ENCODE peak calls at places on chromosomes 7 and 10, in seven cellular contexts. One of them, this sample, is unnamed.

GRCh38 chr7:121608785-121609184 is 212.7 kb upstream of the FAM3C start:
- DNase-seq in transverse colon: no peak
- DNase-seq in A549: no peak
- DNase-seq in lower leg skin: no peak
- DNase-seq in testis: no peak
- DNase-seq in spleen: no peak
- DNase-seq in body of pancreas: no peak
- DNase-seq in this sample: no peak

GRCh38 chr7:139153832-139154231 is 44.3 kb upstream of the ZC3HAV1 start:
- DNase-seq in transverse colon: no peak
- DNase-seq in A549: no peak
- DNase-seq in lower leg skin: no peak
- DNase-seq in testis: no peak
- DNase-seq in spleen: no peak
- DNase-seq in body of pancreas: no peak
- DNase-seq in this sample: peak

GRCh38 chr7:113144839-113145238 is 26.5 kb upstream of the SMIM30 start:
- DNase-seq in transverse colon: no peak
- DNase-seq in A549: no peak
- DNase-seq in lower leg skin: no peak
- DNase-seq in testis: no peak
- DNase-seq in spleen: no peak
- DNase-seq in body of pancreas: no peak
- DNase-seq in this sample: peak

GRCh38 chr7:28347964-28348363 is 64.4 kb upstream of the CREB5 start:
- DNase-seq in transverse colon: no peak
- DNase-seq in A549: no peak
- DNase-seq in lower leg skin: no peak
- DNase-seq in testis: no peak
- DNase-seq in spleen: no peak
- DNase-seq in body of pancreas: peak
- DNase-seq in this sample: no peak

GRCh38 chr10:94617389-94617944 is 66.1 kb upstream of the CYP2C18 start:
- DNase-seq in transverse colon: no peak
- DNase-seq in A549: no peak
- DNase-seq in lower leg skin: no peak
- DNase-seq in testis: no peak
- DNase-seq in spleen: no peak
- DNase-seq in body of pancreas: no peak
- DNase-seq in this sample: no peak

GRCh38 chr7:99562832-99563231 is 4.4 kb downstream of the ZNF655 start:
- DNase-seq in transverse colon: peak
- DNase-seq in A549: peak
- DNase-seq in lower leg skin: no peak
- DNase-seq in testis: no peak
- DNase-seq in spleen: no peak
- DNase-seq in body of pancreas: no peak
- DNase-seq in this sample: peak

GRCh38 chr7:156606135-156606534 is 34.4 kb upstream of the RNF32 start:
- DNase-seq in transverse colon: no peak
- DNase-seq in A549: no peak
- DNase-seq in lower leg skin: no peak
- DNase-seq in testis: no peak
- DNase-seq in spleen: no peak
- DNase-seq in body of pancreas: no peak
- DNase-seq in this sample: no peak

GRCh38 chr7:81447351-81447952 is 322.4 kb downstream of the HGF start:
- DNase-seq in transverse colon: peak
- DNase-seq in A549: peak
- DNase-seq in lower leg skin: no peak
- DNase-seq in testis: peak
- DNase-seq in spleen: no peak
- DNase-seq in body of pancreas: no peak
- DNase-seq in this sample: peak

GRCh38 chr10:88995156-88995876 is 4.7 kb downstream of the FAS start:
- DNase-seq in transverse colon: no peak
- DNase-seq in A549: no peak
- DNase-seq in lower leg skin: no peak
- DNase-seq in testis: no peak
- DNase-seq in spleen: no peak
- DNase-seq in body of pancreas: no peak
- DNase-seq in this sample: no peak

GRCh38 chr10:126536148-126536547 is 134.3 kb downstream of the C10orf90 start:
- DNase-seq in transverse colon: no peak
- DNase-seq in A549: no peak
- DNase-seq in lower leg skin: no peak
- DNase-seq in testis: peak
- DNase-seq in spleen: no peak
- DNase-seq in body of pancreas: no peak
- DNase-seq in this sample: no peak

GRCh38 chr10:7701158-7701742 is 1.9 kb upstream of the ITIH2 start:
- DNase-seq in transverse colon: no peak
- DNase-seq in A549: no peak
- DNase-seq in lower leg skin: no peak
- DNase-seq in testis: no peak
- DNase-seq in spleen: no peak
- DNase-seq in body of pancreas: no peak
- DNase-seq in this sample: no peak

GRCh38 chr10:6275022-6275997 is 72.6 kb downstream of the PFKFB3 start:
- DNase-seq in transverse colon: peak
- DNase-seq in A549: peak
- DNase-seq in lower leg skin: peak
- DNase-seq in testis: peak
- DNase-seq in spleen: peak
- DNase-seq in body of pancreas: peak
- DNase-seq in this sample: peak

GRCh38 chr10:98172495-98172894 is 38.0 kb downstream of the R3HCC1L start:
- DNase-seq in transverse colon: no peak
- DNase-seq in A549: no peak
- DNase-seq in lower leg skin: no peak
- DNase-seq in testis: no peak
- DNase-seq in spleen: no peak
- DNase-seq in body of pancreas: no peak
- DNase-seq in this sample: no peak

GRCh38 chr10:125005312-125006187 is 63.6 kb downstream of the ZRANB1 start:
- DNase-seq in transverse colon: peak
- DNase-seq in A549: no peak
- DNase-seq in lower leg skin: peak
- DNase-seq in testis: no peak
- DNase-seq in spleen: peak
- DNase-seq in body of pancreas: no peak
- DNase-seq in this sample: no peak

GRCh38 chr7:151470656-151471180 is 30.8 kb upstream of the CRYGN start:
- DNase-seq in transverse colon: no peak
- DNase-seq in A549: no peak
- DNase-seq in lower leg skin: no peak
- DNase-seq in testis: no peak
- DNase-seq in spleen: no peak
- DNase-seq in body of pancreas: no peak
- DNase-seq in this sample: no peak

GRCh38 chr7:3200504-3200903 is 100.5 kb upstream of the SDK1 start:
- DNase-seq in transverse colon: peak
- DNase-seq in A549: peak
- DNase-seq in lower leg skin: peak
- DNase-seq in testis: peak
- DNase-seq in spleen: peak
- DNase-seq in body of pancreas: peak
- DNase-seq in this sample: peak

GRCh38 chr7:98105942-98106544 is 619 bp upstream of the LMTK2 start:
- DNase-seq in transverse colon: peak
- DNase-seq in A549: no peak
- DNase-seq in lower leg skin: no peak
- DNase-seq in testis: no peak
- DNase-seq in spleen: peak
- DNase-seq in body of pancreas: no peak
- DNase-seq in this sample: peak

GRCh38 chr7:71735961-71736556 is 604.1 kb downstream of the GALNT17 start:
- DNase-seq in transverse colon: peak
- DNase-seq in A549: peak
- DNase-seq in lower leg skin: peak
- DNase-seq in testis: peak
- DNase-seq in spleen: no peak
- DNase-seq in body of pancreas: peak
- DNase-seq in this sample: peak

GRCh38 chr7:82674319-82674718 is 230.7 kb upstream of the CACNA2D1 start:
- DNase-seq in transverse colon: no peak
- DNase-seq in A549: no peak
- DNase-seq in lower leg skin: no peak
- DNase-seq in testis: no peak
- DNase-seq in spleen: no peak
- DNase-seq in body of pancreas: no peak
- DNase-seq in this sample: no peak

GRCh38 chr10:113187066-113187777 is 237.2 kb downstream of the TCF7L2 start:
- DNase-seq in transverse colon: no peak
- DNase-seq in A549: no peak
- DNase-seq in lower leg skin: no peak
- DNase-seq in testis: peak
- DNase-seq in spleen: no peak
- DNase-seq in body of pancreas: peak
- DNase-seq in this sample: no peak

GRCh38 chr10:119652361-119652760 is 1.2 kb downstream of the BAG3 start:
- DNase-seq in transverse colon: no peak
- DNase-seq in A549: peak
- DNase-seq in lower leg skin: no peak
- DNase-seq in testis: peak
- DNase-seq in spleen: no peak
- DNase-seq in body of pancreas: peak
- DNase-seq in this sample: peak

GRCh38 chr7:97801108-97801507 is 69.2 kb downstream of the TAC1 start:
- DNase-seq in transverse colon: no peak
- DNase-seq in A549: no peak
- DNase-seq in lower leg skin: no peak
- DNase-seq in testis: no peak
- DNase-seq in spleen: no peak
- DNase-seq in body of pancreas: no peak
- DNase-seq in this sample: no peak

GRCh38 chr7:4204530-4205165 is 477.4 kb upstream of the FOXK1 start:
- DNase-seq in transverse colon: no peak
- DNase-seq in A549: no peak
- DNase-seq in lower leg skin: no peak
- DNase-seq in testis: no peak
- DNase-seq in spleen: peak
- DNase-seq in body of pancreas: no peak
- DNase-seq in this sample: no peak

GRCh38 chr7:2864999-2865670 is 21.0 kb upstream of the GNA12 start:
- DNase-seq in transverse colon: peak
- DNase-seq in A549: peak
- DNase-seq in lower leg skin: peak
- DNase-seq in testis: peak
- DNase-seq in spleen: peak
- DNase-seq in body of pancreas: peak
- DNase-seq in this sample: peak

GRCh38 chr10:4656576-4657194 is 169.3 kb upstream of the AKR1E2 start:
- DNase-seq in transverse colon: peak
- DNase-seq in A549: peak
- DNase-seq in lower leg skin: peak
- DNase-seq in testis: peak
- DNase-seq in spleen: peak
- DNase-seq in body of pancreas: peak
- DNase-seq in this sample: peak

GRCh38 chr10:92690211-92691041 is 671 bp downstream of the HHEX start:
- DNase-seq in transverse colon: peak
- DNase-seq in A549: peak
- DNase-seq in lower leg skin: peak
- DNase-seq in testis: peak
- DNase-seq in spleen: peak
- DNase-seq in body of pancreas: peak
- DNase-seq in this sample: peak
- TF ChIP-seq POLR2A in transverse colon: no peak
- TF ChIP-seq POLR2A in A549: no peak
- TF ChIP-seq POLR2A in lower leg skin: no peak
- TF ChIP-seq POLR2A in testis: no peak
- TF ChIP-seq POLR2A in spleen: no peak
- TF ChIP-seq POLR2A in body of pancreas: no peak
- TF ChIP-seq POLR2A in this sample: peak

GRCh38 chr7:74405191-74405898 is 48.4 kb upstream of the GTF2IRD1 start:
- DNase-seq in transverse colon: no peak
- DNase-seq in A549: peak
- DNase-seq in lower leg skin: no peak
- DNase-seq in testis: no peak
- DNase-seq in spleen: no peak
- DNase-seq in body of pancreas: no peak
- DNase-seq in this sample: peak
- H3K4me3 ChIP-seq in transverse colon: no peak
- H3K4me3 ChIP-seq in A549: no peak
- H3K4me3 ChIP-seq in lower leg skin: no peak
- H3K4me3 ChIP-seq in testis: no peak
- H3K4me3 ChIP-seq in spleen: no peak
- H3K4me3 ChIP-seq in body of pancreas: no peak
- H3K4me3 ChIP-seq in this sample: peak

GRCh38 chr7:7912937-7913336 is 55.7 kb upstream of the GLCCI1 start:
- DNase-seq in transverse colon: no peak
- DNase-seq in A549: no peak
- DNase-seq in lower leg skin: no peak
- DNase-seq in testis: no peak
- DNase-seq in spleen: no peak
- DNase-seq in body of pancreas: no peak
- DNase-seq in this sample: no peak

GRCh38 chr7:7916064-7916463 is 52.5 kb upstream of the GLCCI1 start:
- DNase-seq in transverse colon: no peak
- DNase-seq in A549: no peak
- DNase-seq in lower leg skin: no peak
- DNase-seq in testis: no peak
- DNase-seq in spleen: no peak
- DNase-seq in body of pancreas: no peak
- DNase-seq in this sample: no peak

GRCh38 chr7:7911339-7911738 is 57.3 kb upstream of the GLCCI1 start:
- DNase-seq in transverse colon: no peak
- DNase-seq in A549: no peak
- DNase-seq in lower leg skin: no peak
- DNase-seq in testis: no peak
- DNase-seq in spleen: no peak
- DNase-seq in body of pancreas: no peak
- DNase-seq in this sample: peak

GRCh38 chr7:7911756-7912155 is 56.8 kb upstream of the GLCCI1 start:
- DNase-seq in transverse colon: no peak
- DNase-seq in A549: no peak
- DNase-seq in lower leg skin: no peak
- DNase-seq in testis: no peak
- DNase-seq in spleen: no peak
- DNase-seq in body of pancreas: no peak
- DNase-seq in this sample: no peak

DNA sequence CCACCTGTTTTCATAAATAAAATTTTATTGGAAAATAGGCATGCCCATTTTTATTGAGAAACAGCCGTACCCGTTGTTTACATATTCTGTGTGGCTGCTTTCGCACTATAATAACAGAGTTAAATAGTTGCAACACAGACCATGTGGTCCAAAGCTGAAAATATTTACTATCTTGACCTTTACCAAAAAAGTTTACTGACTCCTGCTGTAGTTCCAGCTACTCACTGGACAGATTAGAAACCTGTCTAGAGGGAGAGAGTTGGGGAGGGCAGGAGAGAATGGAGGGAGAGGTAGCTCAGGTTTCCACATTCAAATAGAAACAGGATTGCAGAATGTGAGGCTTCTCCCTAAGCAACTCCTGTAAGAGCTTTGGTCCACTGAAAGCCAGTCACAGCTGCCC is 55.1 kb upstream of the GLCCI1 start:
- DNase-seq in transverse colon: no peak
- DNase-seq in A549: no peak
- DNase-seq in lower leg skin: no peak
- DNase-seq in testis: no peak
- DNase-seq in spleen: no peak
- DNase-seq in body of pancreas: no peak
- DNase-seq in this sample: no peak
- TF ChIP-seq CTCF in transverse colon: no peak
- TF ChIP-seq CTCF in A549: no peak
- TF ChIP-seq CTCF in lower leg skin: no peak
- TF ChIP-seq CTCF in testis: no peak
- TF ChIP-seq CTCF in spleen: no peak
- TF ChIP-seq CTCF in body of pancreas: no peak
- TF ChIP-seq CTCF in this sample: no peak

GRCh38 chr7:140924019-140924820 is 509 bp downstream of the BRAF start:
- DNase-seq in transverse colon: peak
- DNase-seq in A549: peak
- DNase-seq in lower leg skin: peak
- DNase-seq in testis: peak
- DNase-seq in spleen: no peak
- DNase-seq in body of pancreas: peak
- DNase-seq in this sample: peak
- TF ChIP-seq POLR2A in transverse colon: no peak
- TF ChIP-seq POLR2A in A549: peak
- TF ChIP-seq POLR2A in lower leg skin: no peak
- TF ChIP-seq POLR2A in testis: no peak
- TF ChIP-seq POLR2A in spleen: no peak
- TF ChIP-seq POLR2A in body of pancreas: peak
- TF ChIP-seq POLR2A in this sample: no peak

This sample was measured in NB4.